ENCODE peak calls at places on chromosomes 3 and 15, in ten cellular contexts. One of them, this sample, is unnamed.

GRCh38 chr3:38348903-38349302 is 2.3 kb downstream of the XYLB start:
- DNase-seq in H1: no peak
- DNase-seq in breast epithelium: no peak
- DNase-seq in GM23338: no peak
- DNase-seq in spleen: no peak
- DNase-seq in HepG2: no peak
- DNase-seq in vagina: no peak
- DNase-seq in sigmoid colon: no peak
- DNase-seq in HCT116: no peak
- DNase-seq in K562: no peak
- DNase-seq in this sample: no peak

GRCh38 chr15:77633134-77633912 is 611 bp upstream of the LINGO1 start:
- DNase-seq in H1: peak; percentile 87
- DNase-seq in breast epithelium: peak; percentile 62
- DNase-seq in GM23338: peak; percentile 96
- DNase-seq in spleen: peak; percentile 95
- DNase-seq in HepG2: peak; percentile 62
- DNase-seq in vagina: no peak
- DNase-seq in sigmoid colon: peak; percentile 88
- DNase-seq in HCT116: peak; percentile 74
- DNase-seq in K562: peak; percentile 92
- DNase-seq in this sample: peak; percentile 90

GRCh38 chr15:70597056-70597603 is 166.2 kb downstream of the UACA start:
- DNase-seq in H1: no peak
- DNase-seq in breast epithelium: peak; percentile 40
- DNase-seq in GM23338: no peak
- DNase-seq in spleen: no peak
- DNase-seq in HepG2: peak; percentile 46
- DNase-seq in vagina: no peak
- DNase-seq in sigmoid colon: no peak
- DNase-seq in HCT116: no peak
- DNase-seq in K562: no peak
- DNase-seq in this sample: no peak

GRCh38 chr15:50109086-50109987 is 9.7 kb downstream of the ATP8B4 start:
- DNase-seq in H1: no peak
- DNase-seq in breast epithelium: no peak
- DNase-seq in GM23338: no peak
- DNase-seq in spleen: no peak
- DNase-seq in HepG2: no peak
- DNase-seq in vagina: no peak
- DNase-seq in sigmoid colon: no peak
- DNase-seq in HCT116: no peak
- DNase-seq in K562: no peak
- DNase-seq in this sample: no peak

GRCh38 chr3:115092220-115092791 is 54.8 kb downstream of the ZBTB20 start:
- DNase-seq in H1: no peak
- DNase-seq in breast epithelium: peak; percentile 39
- DNase-seq in GM23338: peak; percentile 68
- DNase-seq in spleen: peak; percentile 71
- DNase-seq in HepG2: peak; percentile 34
- DNase-seq in vagina: no peak
- DNase-seq in sigmoid colon: peak; percentile 84
- DNase-seq in HCT116: peak; percentile 65
- DNase-seq in K562: peak; percentile 47
- DNase-seq in this sample: peak; percentile 76

GRCh38 chr3:139797724-139798343 is 120.1 kb upstream of the NMNAT3 start:
- DNase-seq in H1: no peak
- DNase-seq in breast epithelium: no peak
- DNase-seq in GM23338: peak; percentile 74
- DNase-seq in spleen: no peak
- DNase-seq in HepG2: no peak
- DNase-seq in vagina: no peak
- DNase-seq in sigmoid colon: no peak
- DNase-seq in HCT116: no peak
- DNase-seq in K562: peak; percentile 51
- DNase-seq in this sample: no peak

GRCh38 chr3:192917258-192917507 is 473 bp downstream of the MB21D2 start:
- DNase-seq in H1: no peak
- DNase-seq in breast epithelium: no peak
- DNase-seq in GM23338: peak; percentile 53
- DNase-seq in spleen: no peak
- DNase-seq in HepG2: no peak
- DNase-seq in vagina: no peak
- DNase-seq in sigmoid colon: no peak
- DNase-seq in HCT116: no peak
- DNase-seq in K562: no peak
- DNase-seq in this sample: no peak

GRCh38 chr3:169454823-169455222 is 208.7 kb downstream of the MECOM start:
- DNase-seq in H1: no peak
- DNase-seq in breast epithelium: no peak
- DNase-seq in GM23338: no peak
- DNase-seq in spleen: no peak
- DNase-seq in HepG2: no peak
- DNase-seq in vagina: no peak
- DNase-seq in sigmoid colon: no peak
- DNase-seq in HCT116: no peak
- DNase-seq in K562: no peak
- DNase-seq in this sample: no peak

GRCh38 chr15:63466378-63467192 is 37.8 kb upstream of the USP3 start:
- DNase-seq in H1: no peak
- DNase-seq in breast epithelium: no peak
- DNase-seq in GM23338: peak; percentile 85
- DNase-seq in spleen: no peak
- DNase-seq in HepG2: peak; percentile 66
- DNase-seq in vagina: no peak
- DNase-seq in sigmoid colon: no peak
- DNase-seq in HCT116: peak; percentile 74
- DNase-seq in K562: peak; percentile 81
- DNase-seq in this sample: no peak

GRCh38 chr15:20645956-20646355 is 104.4 kb upstream of the GOLGA6L6 start:
- DNase-seq in H1: no peak
- DNase-seq in breast epithelium: peak; percentile 87
- DNase-seq in GM23338: no peak
- DNase-seq in spleen: peak; percentile 75
- DNase-seq in HepG2: no peak
- DNase-seq in vagina: no peak
- DNase-seq in sigmoid colon: peak; percentile 73
- DNase-seq in HCT116: no peak
- DNase-seq in K562: no peak
- DNase-seq in this sample: no peak

GRCh38 chr15:80852676-80853075 is 73.5 kb downstream of the CEMIP start:
- DNase-seq in H1: no peak
- DNase-seq in breast epithelium: no peak
- DNase-seq in GM23338: no peak
- DNase-seq in spleen: no peak
- DNase-seq in HepG2: no peak
- DNase-seq in vagina: no peak
- DNase-seq in sigmoid colon: no peak
- DNase-seq in HCT116: no peak
- DNase-seq in K562: no peak
- DNase-seq in this sample: no peak

GRCh38 chr3:17355591-17355990 is 386.8 kb downstream of the TBC1D5 start:
- DNase-seq in H1: no peak
- DNase-seq in breast epithelium: no peak
- DNase-seq in GM23338: no peak
- DNase-seq in spleen: no peak
- DNase-seq in HepG2: no peak
- DNase-seq in vagina: no peak
- DNase-seq in sigmoid colon: no peak
- DNase-seq in HCT116: no peak
- DNase-seq in K562: no peak
- DNase-seq in this sample: no peak

GRCh38 chr3:30633718-30634117 is 27.3 kb downstream of the TGFBR2 start:
- DNase-seq in H1: no peak
- DNase-seq in breast epithelium: no peak
- DNase-seq in GM23338: no peak
- DNase-seq in spleen: no peak
- DNase-seq in HepG2: no peak
- DNase-seq in vagina: no peak
- DNase-seq in sigmoid colon: no peak
- DNase-seq in HCT116: no peak
- DNase-seq in K562: no peak
- DNase-seq in this sample: no peak

GRCh38 chr3:30632521-30632920 is 26.1 kb downstream of the TGFBR2 start:
- DNase-seq in H1: no peak
- DNase-seq in breast epithelium: no peak
- DNase-seq in GM23338: no peak
- DNase-seq in spleen: no peak
- DNase-seq in HepG2: no peak
- DNase-seq in vagina: no peak
- DNase-seq in sigmoid colon: no peak
- DNase-seq in HCT116: no peak
- DNase-seq in K562: no peak
- DNase-seq in this sample: no peak

GRCh38 chr3:30630238-30631030 is 24.0 kb downstream of the TGFBR2 start:
- DNase-seq in H1: no peak
- DNase-seq in breast epithelium: no peak
- DNase-seq in GM23338: no peak
- DNase-seq in spleen: no peak
- DNase-seq in HepG2: no peak
- DNase-seq in vagina: no peak
- DNase-seq in sigmoid colon: no peak
- DNase-seq in HCT116: no peak
- DNase-seq in K562: no peak
- DNase-seq in this sample: no peak

GRCh38 chr3:30631237-30631961 is 25.0 kb downstream of the TGFBR2 start:
- DNase-seq in H1: no peak
- DNase-seq in breast epithelium: no peak
- DNase-seq in GM23338: no peak
- DNase-seq in spleen: no peak
- DNase-seq in HepG2: peak; percentile 66
- DNase-seq in vagina: no peak
- DNase-seq in sigmoid colon: no peak
- DNase-seq in HCT116: peak; percentile 81
- DNase-seq in K562: no peak
- DNase-seq in this sample: no peak

DNA sequence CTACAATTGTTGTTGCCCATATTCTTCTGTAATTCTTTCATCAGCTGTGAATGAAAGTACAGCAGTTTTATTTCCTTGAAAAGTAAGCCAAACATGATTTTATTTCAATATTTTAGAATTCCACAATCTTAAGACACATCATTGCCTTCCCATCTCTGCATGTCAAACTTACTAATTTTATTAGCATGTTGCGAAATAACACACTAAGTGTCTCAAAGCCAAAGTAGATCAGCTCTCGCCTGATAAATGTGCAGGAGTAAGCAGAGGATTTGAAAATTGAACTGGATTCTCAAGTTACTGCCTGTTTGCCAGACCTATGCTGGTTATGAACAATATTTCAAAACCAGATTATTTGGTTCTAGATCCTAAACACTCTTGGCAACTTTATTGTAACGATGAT is 25.7 kb downstream of the TGFBR2 start:
- DNase-seq in H1: no peak
- DNase-seq in breast epithelium: no peak
- DNase-seq in GM23338: no peak
- DNase-seq in spleen: no peak
- DNase-seq in HepG2: no peak
- DNase-seq in vagina: no peak
- DNase-seq in sigmoid colon: no peak
- DNase-seq in HCT116: no peak
- DNase-seq in K562: no peak
- DNase-seq in this sample: no peak
- TF ChIP-seq POLR2AphosphoS5 in H1: no peak
- TF ChIP-seq POLR2AphosphoS5 in breast epithelium: no peak
- TF ChIP-seq POLR2AphosphoS5 in GM23338: no peak
- TF ChIP-seq POLR2AphosphoS5 in spleen: no peak
- TF ChIP-seq POLR2AphosphoS5 in HepG2: peak; percentile 20
- TF ChIP-seq POLR2AphosphoS5 in vagina: peak; percentile 67
- TF ChIP-seq POLR2AphosphoS5 in sigmoid colon: no peak
- TF ChIP-seq POLR2AphosphoS5 in HCT116: no peak
- TF ChIP-seq POLR2AphosphoS5 in K562: no peak
- TF ChIP-seq POLR2AphosphoS5 in this sample: no peak

DNA sequence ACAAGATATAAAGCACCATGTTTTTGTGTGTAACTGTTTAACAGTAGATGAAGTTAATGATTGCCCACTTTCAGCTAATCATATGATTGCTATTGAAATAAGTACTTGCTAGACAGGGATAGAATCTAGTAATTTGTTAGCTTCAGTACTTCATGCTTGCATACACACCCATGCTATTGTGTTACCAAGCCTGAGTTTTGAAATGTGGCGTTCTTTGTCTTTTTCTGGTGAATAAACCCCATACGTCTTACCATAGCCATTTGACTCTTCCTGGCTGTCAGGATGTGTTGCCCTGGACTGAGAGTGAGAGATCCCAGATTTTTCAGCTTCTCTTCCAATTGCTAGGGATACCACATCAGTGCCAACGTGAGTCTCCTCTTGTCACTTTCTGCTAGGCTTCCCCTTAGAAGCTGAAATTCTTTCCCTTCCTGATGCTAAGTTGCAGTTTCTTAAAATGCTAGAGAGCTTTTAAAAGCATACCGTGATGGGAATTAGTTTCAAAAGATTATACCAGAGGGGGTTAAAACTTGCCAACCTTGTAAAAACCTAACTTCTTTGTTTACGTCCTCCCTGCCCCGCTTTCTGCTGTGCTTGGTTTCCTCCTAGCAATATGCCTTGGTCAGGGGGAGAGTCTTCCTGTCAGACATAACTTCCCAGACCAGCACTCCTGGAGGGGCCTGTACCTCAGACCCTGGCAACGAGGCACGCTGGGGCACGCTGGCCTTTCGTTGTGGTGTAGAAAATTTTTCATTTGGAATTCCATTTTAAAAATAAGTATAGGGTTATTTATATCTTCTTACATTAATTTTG is 62.9 kb upstream of the ULK4 start:
- DNase-seq in H1: no peak
- DNase-seq in breast epithelium: no peak
- DNase-seq in GM23338: peak; percentile 50
- DNase-seq in spleen: no peak
- DNase-seq in HepG2: no peak
- DNase-seq in vagina: no peak
- DNase-seq in sigmoid colon: no peak
- DNase-seq in HCT116: no peak
- DNase-seq in K562: no peak
- DNase-seq in this sample: no peak
- H3K4me3 ChIP-seq in H1: peak overlapping the region; percentile 49
- H3K4me3 ChIP-seq in breast epithelium: no peak overlapping the region
- H3K4me3 ChIP-seq in GM23338: peak overlapping the region; percentile 41
- H3K4me3 ChIP-seq in spleen: no peak overlapping the region
- H3K4me3 ChIP-seq in HepG2: no peak overlapping the region
- H3K4me3 ChIP-seq in vagina: peak overlapping the region; percentile 4
- H3K4me3 ChIP-seq in sigmoid colon: peak overlapping the region; percentile 15
- H3K4me3 ChIP-seq in HCT116: no peak overlapping the region
- H3K4me3 ChIP-seq in K562: no peak overlapping the region
- H3K4me3 ChIP-seq in this sample: no peak overlapping the region

GRCh38 chr15:28096411-28096719 is 2.8 kb downstream of the OCA2 start:
- DNase-seq in H1: no peak
- DNase-seq in breast epithelium: no peak
- DNase-seq in GM23338: no peak
- DNase-seq in spleen: no peak
- DNase-seq in HepG2: no peak
- DNase-seq in vagina: no peak
- DNase-seq in sigmoid colon: no peak
- DNase-seq in HCT116: no peak
- DNase-seq in K562: no peak
- DNase-seq in this sample: no peak
- TF ChIP-seq POLR2AphosphoS5 in H1: no peak
- TF ChIP-seq POLR2AphosphoS5 in breast epithelium: no peak
- TF ChIP-seq POLR2AphosphoS5 in GM23338: no peak
- TF ChIP-seq POLR2AphosphoS5 in spleen: no peak
- TF ChIP-seq POLR2AphosphoS5 in HepG2: no peak
- TF ChIP-seq POLR2AphosphoS5 in vagina: no peak
- TF ChIP-seq POLR2AphosphoS5 in sigmoid colon: no peak
- TF ChIP-seq POLR2AphosphoS5 in HCT116: no peak
- TF ChIP-seq POLR2AphosphoS5 in K562: no peak
- TF ChIP-seq POLR2AphosphoS5 in this sample: no peak

GRCh38 chr15:23686466-23687142 is 501 bp downstream of the NDN start:
- DNase-seq in H1: no peak
- DNase-seq in breast epithelium: no peak
- DNase-seq in GM23338: peak; percentile 34
- DNase-seq in spleen: no peak
- DNase-seq in HepG2: no peak
- DNase-seq in vagina: no peak
- DNase-seq in sigmoid colon: no peak
- DNase-seq in HCT116: no peak
- DNase-seq in K562: no peak
- DNase-seq in this sample: no peak
- H3K4me3 ChIP-seq in H1: peak overlapping the region; percentile 65
- H3K4me3 ChIP-seq in breast epithelium: peak overlapping the region; percentile 51
- H3K4me3 ChIP-seq in GM23338: peak overlapping the region; percentile 64
- H3K4me3 ChIP-seq in spleen: peak overlapping the region; percentile 36
- H3K4me3 ChIP-seq in HepG2: no peak overlapping the region
- H3K4me3 ChIP-seq in vagina: peak overlapping the region; percentile 52
- H3K4me3 ChIP-seq in sigmoid colon: peak overlapping the region; percentile 58
- H3K4me3 ChIP-seq in HCT116: no peak overlapping the region
- H3K4me3 ChIP-seq in K562: peak overlapping the region; percentile 27
- H3K4me3 ChIP-seq in this sample: peak overlapping the region; percentile 52

This sample was measured in suprapubic skin.